ENCODE peak calls at places on chromosomes 13 and 19, in four cellular contexts. M is stomach, N is body of pancreas, S is breast epithelium. L is an unnamed sample.

GRCh38 chr19:7772752-7773291 is 9.8 kb downstream of the CLEC4M start:
- DNase-seq in M (no peak), N (no peak), S (no peak), L (no peak)

GRCh38 chr13:77952276-77952675 is 33.6 kb upstream of the EDNRB start:
- DNase-seq in M (no peak), N (no peak), S (no peak), L (no peak)

GRCh38 chr13:73140804-73141203 is 82.0 kb downstream of the KLF5 start:
- DNase-seq in M (peak), N (peak), S (no peak), L (no peak)

GRCh38 chr13:24734951-24735350 is 29.0 kb upstream of the RNF17 start:
- DNase-seq in M (no peak), N (no peak), S (no peak), L (no peak)

GRCh38 chr19:46303702-46304397 is 7.0 kb downstream of the HIF3A start:
- DNase-seq in M (peak), N (peak), S (peak), L (no peak)

GRCh38 chr19:34066007-34066656 is 106.2 kb upstream of the LSM14A start:
- DNase-seq in M (no peak), N (no peak), S (no peak), L (no peak)

GRCh38 chr19:51139299-51140018 is 2.6 kb upstream of the SIGLEC7 start:
- DNase-seq in M (no peak), N (peak), S (no peak), L (no peak)

GRCh38 chr13:86795858-86796257 is 875.3 kb upstream of the SLITRK5 start:
- DNase-seq in M (no peak), N (no peak), S (no peak), L (no peak)

GRCh38 chr13:110116072-110116487 is 190.9 kb downstream of the COL4A1 start:
- DNase-seq in M (peak), N (peak), S (no peak), L (no peak)

GRCh38 chr19:14091086-14091884 is 734 bp upstream of the SAMD1 start:
- DNase-seq in M (no peak), N (peak), S (peak), L (no peak)

GRCh38 chr13:101289764-101290163 is 126.5 kb downstream of the NALCN start:
- DNase-seq in M (no peak), N (peak), S (no peak), L (no peak)

GRCh38 chr13:75544681-75545333 is 4.8 kb upstream of the UCHL3 start:
- DNase-seq in M (no peak), N (no peak), S (peak), L (no peak)

GRCh38 chr19:6126335-6126974 is 9.0 kb upstream of the ACSBG2 start:
- DNase-seq in M (no peak), N (peak), S (no peak), L (no peak)

GRCh38 chr13:79799466-79799865 is 318.5 kb downstream of the NDFIP2 start:
- DNase-seq in M (no peak), N (no peak), S (no peak), L (no peak)

GRCh38 chr13:44364601-44365000 is 9.0 kb upstream of the SERP2 start:
- DNase-seq in M (no peak), N (no peak), S (no peak), L (no peak)

GRCh38 chr13:92842145-92842544 is 384.5 kb upstream of the GPC6 start:
- DNase-seq in M (no peak), N (no peak), S (no peak), L (no peak)

GRCh38 chr13:109348514-109349340 is 437.7 kb downstream of the IRS2 start:
- DNase-seq in M (no peak), N (no peak), S (no peak), L (no peak)

GRCh38 chr13:74087304-74087703 is 46.9 kb downstream of the KLF12 start:
- DNase-seq in M (no peak), N (no peak), S (no peak), L (no peak)

GRCh38 chr13:31706105-31706504 is 33.2 kb upstream of the RXFP2 start:
- DNase-seq in M (peak), N (peak), S (no peak), L (no peak)

GRCh38 chr19:5157186-5157585 is 183.4 kb downstream of the PTPRS start:
- DNase-seq in M (no peak), N (no peak), S (no peak), L (no peak)

GRCh38 chr13:95494082-95494681 is 58.3 kb upstream of the CLDN10 start:
- DNase-seq in M (no peak), N (peak), S (no peak), L (peak)

GRCh38 chr13:104534847-104535246 is 1468.6 kb upstream of the SLC10A2 start:
- DNase-seq in M (no peak), N (no peak), S (no peak), L (no peak)

GRCh38 chr19:32465176-32465575 is 59.6 kb downstream of the DPY19L3 start:
- DNase-seq in M (no peak), N (no peak), S (no peak), L (no peak)

GRCh38 chr13:34926513-34926912 is 15.6 kb upstream of the NBEA start:
- DNase-seq in M (no peak), N (no peak), S (no peak), L (no peak)

GRCh38 chr13:30362869-30363268 is 55.5 kb upstream of the KATNAL1 start:
- DNase-seq in M (no peak), N (no peak), S (no peak), L (no peak)

GRCh38 chr13:99105160-99105559 is 95.5 kb upstream of the UBAC2 start:
- DNase-seq in M (no peak), N (no peak), S (no peak), L (no peak)

GRCh38 chr19:42361545-42361910 is 28.6 kb downstream of the CNFN start:
- DNase-seq in M (no peak), N (no peak), S (no peak), L (no peak)

GRCh38 chr19:38389101-38389925 is 816 bp downstream of the SPRED3 start:
- DNase-seq in M (no peak), N (peak), S (no peak), L (no peak)

GRCh38 chr19:16070366-16070990 is 5.8 kb upstream of the TPM4 start:
- DNase-seq in M (peak), N (peak), S (peak), L (peak)

GRCh38 chr19:46935066-46935663 is 74.4 kb downstream of the ARHGAP35 start:
- DNase-seq in M (no peak), N (no peak), S (no peak), L (no peak)

GRCh38 chr13:93080587-93080986 is 146.0 kb upstream of the GPC6 start:
- DNase-seq in M (no peak), N (no peak), S (no peak), L (peak)

GRCh38 chr13:39313721-39314120 is 275.5 kb downstream of the NHLRC3 start:
- DNase-seq in M (no peak), N (no peak), S (no peak), L (no peak)

GRCh38 chr19:43519436-43520088 is 7.4 kb downstream of the ETHE1 start:
- DNase-seq in M (peak), N (peak), S (peak), L (peak)

GRCh38 chr13:99199541-99200432 is 867 bp upstream of the UBAC2 start:
- DNase-seq in M (no peak), N (peak), S (no peak), L (no peak)

GRCh38 chr13:71454509-71454908 is 412.5 kb downstream of the DACH1 start:
- DNase-seq in M (no peak), N (no peak), S (no peak), L (no peak)

GRCh38 chr19:50331187-50332013 is 2.2 kb upstream of the KCNC3 start:
- DNase-seq in M (no peak), N (no peak), S (no peak), L (no peak)

GRCh38 chr19:3966051-3967017 is 4.6 kb downstream of the DAPK3 start:
- DNase-seq in M (peak), N (peak), S (no peak), L (no peak)

GRCh38 chr13:44578064-44578394 is 1.9 kb upstream of the TSC22D1 start:
- DNase-seq in M (peak), N (no peak), S (no peak), L (no peak)

GRCh38 chr19:15014579-15014978 is 34.7 kb upstream of the CASP14 start:
- DNase-seq in M (no peak), N (no peak), S (no peak), L (no peak)

GRCh38 chr19:1105873-1106840 is 2.4 kb downstream of the GPX4 start:
- DNase-seq in M (no peak), N (no peak), S (no peak), L (no peak)
- TF ChIP-seq POLR2A in M (no peak), N (no peak), S (no peak), L (no peak)

GRCh38 chr19:55068803-55069136 is 5.8 kb upstream of the RDH13 start:
- DNase-seq in M (no peak), N (no peak), S (no peak), L (no peak)
- H3K4me3 ChIP-seq in M (peak), N (no peak), S (peak), L (peak)

GRCh38 chr19:44943801-44944249 is 1.8 kb downstream of the APOC4 start:
- DNase-seq in M (peak), N (peak), S (peak), L (no peak)
- TF ChIP-seq POLR2A in M (no peak), N (no peak), S (no peak), L (no peak)

GRCh38 chr13:113939129-113939904 is 34.6 kb downstream of the C13orf46 start:
- DNase-seq in M (no peak), N (no peak), S (no peak), L (no peak)
- H3K4me3 ChIP-seq in M (no peak), N (no peak), S (no peak), L (no peak)

GRCh38 chr19:1074512-1075283 is 7.7 kb downstream of the ARHGAP45 start:
- DNase-seq in M (peak), N (peak), S (peak), L (peak)
- TF ChIP-seq POLR2A in M (no peak), N (no peak), S (no peak), L (no peak)

GRCh38 chr19:11479090-11479469 is 1.8 kb downstream of the ELAVL3 start:
- DNase-seq in M (no peak), N (no peak), S (no peak), L (no peak)
- H3K4me3 ChIP-seq in M (no peak), N (no peak), S (no peak), L (no peak)

GRCh38 chr19:35248310-35249145 is at the start of gene LSR:
- DNase-seq in M (peak), N (peak), S (peak), L (peak)
- TF ChIP-seq POLR2A in M (peak), N (peak), S (no peak), L (peak)

GRCh38 chr19:19028526-19028925 is 4.8 kb downstream of the SUGP2 start:
- DNase-seq in M (no peak), N (no peak), S (no peak), L (no peak)

GRCh38 chr19:19034204-19034624 is 811 bp downstream of the ARMC6 start:
- DNase-seq in M (peak), N (peak), S (no peak), L (peak)

GRCh38 chr19:19033176-19033425 is 216 bp downstream of the SUGP2 start:
- DNase-seq in M (peak), N (no peak), S (no peak), L (no peak)

GRCh38 chr19:19033426-19034203 is at the start of the genes ARMC6 and SUGP2:
- DNase-seq in M (peak), N (peak), S (peak), L (peak)

DNA sequence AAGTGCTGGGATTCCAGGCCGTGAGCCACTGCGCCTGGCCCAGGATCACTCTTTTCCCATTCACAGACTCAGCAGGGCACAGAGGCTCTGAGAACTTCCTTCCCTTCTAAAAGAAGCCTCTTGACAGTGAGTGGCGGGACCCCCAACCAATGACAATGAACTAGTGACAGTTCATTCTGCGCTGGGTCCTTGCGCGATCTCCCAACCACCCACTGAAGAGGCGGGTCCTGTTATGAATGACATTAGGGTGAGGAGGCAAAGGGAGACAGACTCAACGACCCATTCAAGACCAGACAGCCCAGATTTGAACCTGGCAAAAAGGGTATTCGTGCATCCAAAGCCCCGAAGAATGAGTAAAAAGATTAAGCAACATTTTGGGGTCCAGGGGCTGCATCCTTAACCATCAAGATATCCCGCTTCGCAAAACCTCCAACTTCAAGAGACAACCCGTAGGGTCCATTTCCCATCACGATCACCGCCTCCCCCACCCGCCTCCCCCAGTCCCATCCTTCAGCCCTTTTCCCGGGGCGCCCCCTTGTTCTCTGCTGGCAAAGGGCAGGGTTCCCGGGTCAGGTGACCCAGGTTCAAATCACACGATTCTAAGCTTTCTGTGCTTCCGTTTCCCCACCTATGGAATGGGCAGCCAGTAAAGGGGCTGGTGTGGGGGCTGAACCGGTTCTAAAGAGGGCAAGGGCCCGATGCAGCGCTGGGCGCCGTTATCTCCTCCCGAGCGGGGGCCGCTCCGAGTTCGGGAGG is 719 bp downstream of the SUGP2 start:
- DNase-seq in M (peak), N (peak), S (peak), L (peak)
- H3K4me3 ChIP-seq in M (peak), N (peak), S (peak), L (peak)